ENCODE peak calls at places on chromosomes 1 and 21, in four cellular contexts. One of them, this sample, is unnamed.

GRCh38 chr1:231590453-231591198 is 36.0 kb upstream of the DISC1 start:
- DNase-seq in C1 segment of cervical spinal cord: no peak
- DNase-seq in T-cell: no peak
- DNase-seq in breast epithelium: no peak
- DNase-seq in this sample: no peak

GRCh38 chr1:154400381-154400801 is 4.8 kb upstream of the IL6R start:
- DNase-seq in C1 segment of cervical spinal cord: no peak
- DNase-seq in breast epithelium: no peak
- DNase-seq in T-cell: no peak
- DNase-seq in this sample: no peak

GRCh38 chr1:89022167-89022959 is at the start of gene GBP3:
- DNase-seq in T-cell: no peak
- DNase-seq in C1 segment of cervical spinal cord: no peak
- DNase-seq in breast epithelium: no peak
- DNase-seq in this sample: no peak

GRCh38 chr1:172763088-172763487 is 104.2 kb downstream of the FASLG start:
- DNase-seq in C1 segment of cervical spinal cord: no peak
- DNase-seq in T-cell: no peak
- DNase-seq in breast epithelium: no peak
- DNase-seq in this sample: no peak

GRCh38 chr21:43192501-43193081 is 23.8 kb downstream of the CRYAA start:
- DNase-seq in C1 segment of cervical spinal cord: no peak
- DNase-seq in breast epithelium: peak
- DNase-seq in T-cell: no peak
- DNase-seq in this sample: no peak

GRCh38 chr1:113935176-113935575 is 6.1 kb downstream of the HIPK1 start:
- DNase-seq in C1 segment of cervical spinal cord: no peak
- DNase-seq in T-cell: no peak
- DNase-seq in breast epithelium: no peak
- DNase-seq in this sample: no peak

GRCh38 chr1:110148961-110149360 is 1.3 kb upstream of the SLC6A17 start:
- DNase-seq in C1 segment of cervical spinal cord: no peak
- DNase-seq in breast epithelium: no peak
- DNase-seq in T-cell: no peak
- DNase-seq in this sample: no peak

GRCh38 chr1:165481820-165482532 is 37.0 kb upstream of the RXRG start:
- DNase-seq in breast epithelium: peak
- DNase-seq in T-cell: no peak
- DNase-seq in C1 segment of cervical spinal cord: no peak
- DNase-seq in this sample: no peak

GRCh38 chr1:155186266-155186954 is 12.8 kb downstream of the TRIM46 start:
- DNase-seq in T-cell: no peak
- DNase-seq in breast epithelium: no peak
- DNase-seq in C1 segment of cervical spinal cord: no peak
- DNase-seq in this sample: no peak

GRCh38 chr1:17852383-17852782 is 97.2 kb downstream of the ACTL8 start:
- DNase-seq in T-cell: no peak
- DNase-seq in breast epithelium: no peak
- DNase-seq in C1 segment of cervical spinal cord: no peak
- DNase-seq in this sample: no peak

GRCh38 chr1:25907473-25908058 is 1.3 kb upstream of the STMN1 start:
- DNase-seq in T-cell: no peak
- DNase-seq in breast epithelium: no peak
- DNase-seq in C1 segment of cervical spinal cord: no peak
- DNase-seq in this sample: no peak

GRCh38 chr1:71364236-71364635 is 283.4 kb upstream of the ZRANB2 start:
- DNase-seq in T-cell: no peak
- DNase-seq in C1 segment of cervical spinal cord: no peak
- DNase-seq in breast epithelium: no peak
- DNase-seq in this sample: no peak

GRCh38 chr1:61052393-61053280 is 29.7 kb upstream of the NFIA start:
- DNase-seq in breast epithelium: no peak
- DNase-seq in T-cell: no peak
- DNase-seq in C1 segment of cervical spinal cord: no peak
- DNase-seq in this sample: no peak

GRCh38 chr1:194535369-194535768 is 1349.0 kb upstream of the B3GALT2 start:
- DNase-seq in C1 segment of cervical spinal cord: no peak
- DNase-seq in T-cell: no peak
- DNase-seq in breast epithelium: no peak
- DNase-seq in this sample: no peak

GRCh38 chr1:29984544-29985375 is 738.6 kb downstream of the MATN1 start:
- DNase-seq in C1 segment of cervical spinal cord: no peak
- DNase-seq in breast epithelium: no peak
- DNase-seq in T-cell: no peak
- DNase-seq in this sample: no peak

GRCh38 chr1:117607471-117607870 is 1.6 kb downstream of the TENT5C start:
- DNase-seq in T-cell: peak
- DNase-seq in C1 segment of cervical spinal cord: no peak
- DNase-seq in breast epithelium: peak
- DNase-seq in this sample: peak

GRCh38 chr1:63323866-63324778 is 1.8 kb downstream of the FOXD3 start:
- DNase-seq in C1 segment of cervical spinal cord: no peak
- DNase-seq in T-cell: no peak
- DNase-seq in breast epithelium: no peak
- DNase-seq in this sample: no peak

GRCh38 chr1:55150880-55151582 is 64.1 kb downstream of the USP24 start:
- DNase-seq in C1 segment of cervical spinal cord: no peak
- DNase-seq in breast epithelium: no peak
- DNase-seq in T-cell: no peak
- DNase-seq in this sample: no peak

GRCh38 chr1:30697977-30698376 is 25.4 kb downstream of the MATN1 start:
- DNase-seq in C1 segment of cervical spinal cord: no peak
- DNase-seq in breast epithelium: no peak
- DNase-seq in T-cell: no peak
- DNase-seq in this sample: no peak

GRCh38 chr1:247324913-247325312 is 6.8 kb downstream of the ZNF496 start:
- DNase-seq in breast epithelium: no peak
- DNase-seq in C1 segment of cervical spinal cord: no peak
- DNase-seq in T-cell: no peak
- DNase-seq in this sample: no peak

GRCh38 chr1:98387701-98388100 is 273.8 kb upstream of the SNX7 start:
- DNase-seq in C1 segment of cervical spinal cord: no peak
- DNase-seq in breast epithelium: no peak
- DNase-seq in T-cell: no peak
- DNase-seq in this sample: no peak

GRCh38 chr1:21653744-21654100 is 15.4 kb downstream of the RAP1GAP start:
- DNase-seq in C1 segment of cervical spinal cord: peak
- DNase-seq in breast epithelium: no peak
- DNase-seq in T-cell: no peak
- DNase-seq in this sample: no peak

GRCh38 chr1:27519341-27520258 is 29.6 kb upstream of the WASF2 start:
- DNase-seq in T-cell: no peak
- DNase-seq in breast epithelium: no peak
- DNase-seq in C1 segment of cervical spinal cord: peak
- DNase-seq in this sample: no peak

GRCh38 chr1:25026757-25027450 is 96.8 kb upstream of the RUNX3 start:
- DNase-seq in breast epithelium: no peak
- DNase-seq in C1 segment of cervical spinal cord: no peak
- DNase-seq in T-cell: no peak
- DNase-seq in this sample: no peak

GRCh38 chr21:39685991-39686390 is 59.0 kb upstream of the IGSF5 start:
- DNase-seq in breast epithelium: no peak
- DNase-seq in T-cell: no peak
- DNase-seq in C1 segment of cervical spinal cord: no peak
- DNase-seq in this sample: no peak

GRCh38 chr1:185996211-185996610 is 262.0 kb downstream of the HMCN1 start:
- DNase-seq in C1 segment of cervical spinal cord: no peak
- DNase-seq in breast epithelium: no peak
- DNase-seq in T-cell: no peak
- DNase-seq in this sample: no peak

GRCh38 chr21:41765393-41765950 is 1.4 kb downstream of the RIPK4 start:
- DNase-seq in breast epithelium: no peak
- DNase-seq in C1 segment of cervical spinal cord: no peak
- DNase-seq in T-cell: no peak
- DNase-seq in this sample: no peak

GRCh38 chr1:27724961-27725373 is 794 bp upstream of the FAM76A start:
- DNase-seq in C1 segment of cervical spinal cord: peak
- DNase-seq in breast epithelium: peak
- DNase-seq in T-cell: no peak
- DNase-seq in this sample: no peak

GRCh38 chr1:203083463-203083921 is 2.3 kb downstream of the MYOG start:
- DNase-seq in C1 segment of cervical spinal cord: no peak
- DNase-seq in T-cell: no peak
- DNase-seq in breast epithelium: no peak
- DNase-seq in this sample: no peak

This sample was measured in T-helper 2 cell.